ENCODE peak calls at places on chromosome 17, in eight cellular contexts. W is left cardiac atrium, Y is esophagus squamous epithelium, M is tibial nerve, V is GM12865, F is T-cell, U is anterior cingulate cortex, A is hypothalamus. K is an unnamed sample.

GRCh38 chr17:57699751-57700186 is 45.3 kb downstream of the CCDC182 start:
- DNase-seq in M (no peak), W (no peak), F (no peak), V (no peak), Y (no peak), A (no peak), U (no peak), K (no peak)

GRCh38 chr17:16189791-16190348 is 25.5 kb downstream of the NCOR1 start:
- DNase-seq in U (no peak), Y (no peak), V (no peak), F (no peak), M (no peak), A (no peak), W (no peak), K (no peak)

GRCh38 chr17:40459646-40460584 is 16.7 kb downstream of the IGFBP4 start:
- DNase-seq in A (no peak), Y (no peak), M (no peak), U (no peak), V (no peak), F (no peak), W (no peak), K (no peak)

GRCh38 chr17:13786000-13786598 is 184.4 kb upstream of the HS3ST3A1 start:
- DNase-seq in A (no peak), V (no peak), W (no peak), M (no peak), F (no peak), U (no peak), Y (no peak), K (no peak)

GRCh38 chr17:39920218-39921210 is 2.1 kb upstream of the GSDMB start:
- DNase-seq in M (no peak), V (peak), F (peak), Y (no peak), A (no peak), U (no peak), W (no peak), K (no peak)

GRCh38 chr17:30005709-30006320 is 64.4 kb downstream of the EFCAB5 start:
- DNase-seq in V (no peak), A (no peak), Y (no peak), M (no peak), W (no peak), F (no peak), U (no peak), K (no peak)

GRCh38 chr17:75271955-75272847 is 1.2 kb upstream of the MIF4GD start:
- DNase-seq in A (peak), M (no peak), U (peak), Y (no peak), W (peak), F (no peak), V (peak), K (no peak)

GRCh38 chr17:15468142-15468541 is 721 bp upstream of the CDRT4 start:
- DNase-seq in Y (no peak), A (no peak), U (no peak), M (no peak), F (no peak), V (no peak), W (no peak), K (no peak)